ENCODE peak calls at places on chromosomes 1 and 21, in four cellular contexts. X is neural crest cell, U is endothelial cell, I is RWPE1. S is an unnamed sample.
A peak's percentile ranks its signal among the peaks of the same experiment; 100 is the strongest.

GRCh38 chr1:18820791-18821641 is 38.4 kb downstream of the TAS1R2 start:
- DNase-seq in U (peak; percentile 91), X (peak; percentile 89), I (peak; percentile 80), S (peak; percentile 58)

GRCh38 chr1:67361646-67362045 is 54.0 kb downstream of the IL12RB2 start:
- DNase-seq in X (no peak), I (no peak), U (no peak), S (no peak)

GRCh38 chr1:72357411-72357810 is 75.1 kb upstream of the NEGR1 start:
- DNase-seq in U (no peak), I (no peak), X (no peak), S (no peak)

GRCh38 chr1:26358411-26359384 is 4.8 kb upstream of the CRYBG2 start:
- DNase-seq in X (no peak), I (peak; percentile 42), U (no peak), S (peak; percentile 26)

GRCh38 chr1:53376041-53376461 is 48.2 kb upstream of the LRP8 start:
- DNase-seq in X (no peak), U (no peak), I (no peak), S (no peak)

GRCh38 chr21:16370176-16370575 is 640.4 kb downstream of the USP25 start:
- DNase-seq in X (no peak), U (no peak), I (no peak), S (no peak)

GRCh38 chr1:42529724-42530161 is 66.7 kb downstream of the CCDC30 start:
- DNase-seq in X (no peak), I (peak; percentile 72), U (no peak), S (no peak)

GRCh38 chr1:221174598-221174997 is 295.4 kb downstream of the HLX start:
- DNase-seq in X (peak; percentile 8), I (no peak), U (no peak), S (no peak)

GRCh38 chr1:160807738-160808137 is 11.8 kb downstream of the LY9 start:
- DNase-seq in U (no peak), X (no peak), I (no peak), S (no peak)

GRCh38 chr1:48216276-48216675 is 6.2 kb upstream of the SLC5A9 start:
- DNase-seq in U (no peak), I (no peak), X (no peak), S (no peak)

GRCh38 chr1:25781130-25781433 is 18.9 kb upstream of the SELENON start:
- DNase-seq in U (no peak), X (no peak), I (no peak), S (no peak)

GRCh38 chr1:118264326-118264725 is 79.3 kb upstream of the SPAG17 start:
- DNase-seq in I (no peak), X (no peak), U (no peak), S (no peak)

GRCh38 chr1:233673146-233673946 is 59.4 kb downstream of the KCNK1 start:
- DNase-seq in X (no peak), U (no peak), I (no peak), S (no peak)

GRCh38 chr1:38273405-38273804 is 226.8 kb upstream of the POU3F1 start:
- DNase-seq in X (no peak), I (no peak), U (no peak), S (no peak)

GRCh38 chr1:86430376-86430775 is 6.4 kb downstream of the CLCA2 start:
- DNase-seq in U (no peak), I (no peak), X (no peak), S (no peak)

GRCh38 chr1:115829023-115829674 is 11.8 kb downstream of the NHLH2 start:
- DNase-seq in I (peak; percentile 95), X (no peak), U (no peak), S (no peak)

DNA sequence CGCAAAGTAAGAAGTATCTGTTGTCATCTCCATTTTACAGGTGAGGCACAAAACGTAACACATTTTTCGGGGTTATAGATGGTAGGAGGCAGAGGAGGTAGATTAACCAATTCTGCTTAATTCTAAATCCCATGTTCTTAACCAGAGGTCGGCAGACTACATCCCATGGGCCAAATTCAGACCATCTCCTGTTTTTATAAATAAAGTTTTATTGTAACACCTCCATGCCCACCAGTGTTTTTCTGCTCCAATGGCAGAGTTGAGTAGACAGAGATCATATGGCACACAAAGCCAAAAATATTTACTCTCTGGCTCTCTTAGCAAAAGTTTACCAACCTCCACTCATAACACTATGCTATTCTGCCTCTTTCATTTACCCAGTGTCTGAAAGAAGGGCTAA is 30.9 kb downstream of the FHAD1 start:
- DNase-seq in I (no peak), U (no peak), X (no peak), S (no peak)
- TF ChIP-seq CTCF in I (no peak), U (no peak), X (no peak), S (no peak)

GRCh38 chr1:180230416-180230790 is 339 bp downstream of the LHX4 start:
- DNase-seq in I (no peak), X (no peak), U (no peak), S (no peak)

GRCh38 chr1:180230791-180231505 is 884 bp downstream of the LHX4 start:
- DNase-seq in U (no peak), I (peak; percentile 53), X (no peak), S (no peak)

GRCh38 chr1:180233191-180234011 is 3.3 kb downstream of the LHX4 start:
- DNase-seq in U (no peak), X (no peak), I (no peak), S (no peak)

GRCh38 chr1:180232521-180233043 is 2.5 kb downstream of the LHX4 start:
- DNase-seq in U (no peak), X (no peak), I (no peak), S (no peak)

DNA sequence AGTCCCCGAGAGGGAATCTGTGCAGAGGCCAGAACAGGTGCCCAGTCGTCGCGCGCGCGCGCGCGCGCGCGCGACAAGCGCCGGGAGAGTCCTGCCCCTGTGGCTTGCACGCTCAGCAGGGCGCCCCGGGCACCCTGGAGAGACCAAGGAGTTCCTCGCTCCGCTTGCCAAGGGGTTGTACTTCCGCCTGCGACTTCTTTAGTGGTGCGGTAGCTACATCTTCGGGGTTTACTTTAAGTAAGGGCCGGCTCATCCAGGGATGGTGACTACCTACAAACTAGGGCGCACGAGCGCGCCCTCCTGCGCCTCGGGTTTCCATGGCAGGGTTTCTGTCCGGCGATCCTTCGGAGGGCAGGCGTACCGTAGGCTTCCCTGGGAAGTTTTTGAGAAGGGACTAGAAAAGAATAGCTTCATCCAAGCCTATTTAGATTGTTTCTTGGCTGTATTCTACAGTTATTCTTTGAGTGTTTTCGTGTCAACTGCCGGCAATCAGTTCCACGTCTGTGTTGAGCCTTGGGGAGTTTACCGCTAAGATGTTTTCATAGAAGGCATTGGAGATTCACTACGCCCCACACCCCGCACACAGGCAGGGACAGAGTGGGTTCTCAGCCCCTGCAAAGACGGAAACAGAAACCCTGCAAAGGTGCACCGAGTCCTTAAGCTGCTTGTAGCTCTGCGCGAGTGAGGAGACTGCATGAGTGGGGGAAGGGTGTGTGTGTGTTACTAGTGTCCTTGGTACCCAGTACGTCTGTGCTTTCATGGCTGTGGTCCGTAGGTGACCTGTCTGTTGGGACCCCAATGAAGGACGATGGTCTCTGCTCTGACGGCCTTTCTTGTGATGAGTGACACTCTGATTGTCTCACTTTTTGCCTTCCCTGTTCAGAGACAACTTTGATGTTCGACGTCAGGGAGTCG is 1.7 kb downstream of the LHX4 start:
- DNase-seq in I (no peak), U (no peak), X (no peak), S (peak; percentile 19)
- TF ChIP-seq CTCF in I (no peak), U (no peak), X (no peak), S (peak; percentile 32)

DNA sequence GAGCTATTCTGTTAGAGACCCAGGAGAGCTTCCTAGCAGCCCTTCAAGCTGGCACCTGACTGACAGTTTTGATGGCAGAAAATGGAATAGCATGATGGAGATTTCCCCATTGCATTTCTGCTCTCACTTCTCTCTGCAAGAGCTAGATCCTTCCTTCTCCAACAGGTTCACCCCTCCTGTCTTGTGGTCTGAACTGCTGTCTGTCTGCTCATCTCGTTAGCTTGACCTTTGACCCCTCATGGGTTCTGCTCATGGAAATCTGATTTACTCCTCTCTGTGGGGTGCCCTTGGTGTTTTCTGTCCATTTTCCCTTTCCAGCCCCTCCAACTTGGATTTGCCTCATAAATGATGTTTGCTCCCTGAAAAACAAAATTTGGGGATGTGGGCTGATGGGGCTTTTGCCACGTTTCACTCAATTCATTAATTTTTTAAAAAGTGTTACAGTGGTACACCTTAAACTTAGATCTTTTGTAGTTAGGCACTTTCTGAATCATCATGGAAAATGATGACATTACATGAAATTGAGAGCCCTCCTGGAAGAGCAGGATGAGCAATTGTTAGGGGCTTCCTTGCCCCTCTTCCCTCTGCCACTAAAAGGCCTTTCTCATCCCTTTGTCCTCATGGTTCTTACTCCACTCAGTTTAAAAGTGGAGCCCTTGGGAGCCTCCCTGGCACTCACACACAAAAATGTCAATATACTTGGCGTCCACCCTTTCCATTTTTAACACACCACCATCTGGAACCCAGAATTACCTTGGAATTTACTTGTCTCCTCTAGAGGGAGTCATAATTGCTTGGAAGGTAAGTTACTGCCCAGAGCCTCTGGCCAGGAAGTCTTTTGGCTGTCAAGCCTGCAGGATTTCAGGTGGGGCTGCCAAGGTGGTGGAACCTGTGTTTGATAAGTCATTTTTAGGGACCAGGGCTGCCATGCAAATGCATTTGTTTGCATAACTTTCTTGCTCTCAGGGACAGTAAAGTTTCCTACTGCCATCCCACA is 31.9 kb upstream of the IL19 start:
- DNase-seq in X (no peak), I (peak; percentile 66), U (no peak), S (peak; percentile 47)
- TF ChIP-seq CTCF in X (peak; percentile 54), I (peak; percentile 23), U (peak; percentile 19), S (peak; percentile 59)

GRCh38 chr21:42495027-42495426 is 997 bp downstream of the RSPH1 start:
- DNase-seq in U (no peak), X (no peak), I (no peak), S (no peak)

GRCh38 chr21:42496839-42497202 is 797 bp upstream of the RSPH1 start:
- DNase-seq in U (no peak), I (no peak), X (no peak), S (no peak)

GRCh38 chr21:42498012-42498411 is 2.0 kb upstream of the RSPH1 start:
- DNase-seq in I (no peak), U (no peak), X (no peak), S (no peak)

GRCh38 chr21:42496120-42496838 is at the start of gene RSPH1:
- DNase-seq in I (peak; percentile 97), X (peak; percentile 99), U (peak; percentile 99), S (peak; percentile 99)

DNA sequence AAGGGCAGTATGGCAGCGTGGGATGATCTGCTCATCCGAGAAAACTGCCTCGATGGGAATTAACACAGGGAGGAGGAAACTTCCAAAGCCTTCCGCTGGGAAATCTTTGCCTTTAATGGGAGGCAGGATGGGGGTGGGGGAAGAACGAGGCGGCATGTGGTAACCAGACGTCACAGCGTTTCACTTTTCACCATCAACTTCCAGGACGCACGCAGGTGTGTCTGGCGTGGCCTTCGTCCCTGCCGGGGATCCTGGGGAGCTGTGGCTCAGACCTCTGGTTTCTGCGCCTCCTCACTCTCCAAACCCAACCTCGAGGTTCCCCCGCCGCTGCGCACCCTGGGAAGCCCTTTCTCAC is 282 bp downstream of the RSPH1 start:
- DNase-seq in U (no peak), X (no peak), I (peak; percentile 42), S (no peak)
- TF ChIP-seq CTCF in U (no peak), X (peak; percentile 18), I (no peak), S (no peak)